ENCODE peak calls at places on chromosomes 4 and X, in eight cellular contexts. One of them, this sample, is unnamed.

GRCh38 chr4:56870927-56871326 is 36.8 kb upstream of the REST start:
- DNase-seq in endothelial cell of umbilical vein: no peak
- DNase-seq in fibroblast of lung: peak; percentile 29
- DNase-seq in adipocyte: peak; percentile 91
- DNase-seq in endodermal cell: no peak
- DNase-seq in neuronal stem cell: no peak
- DNase-seq in neural progenitor cell: no peak
- DNase-seq in GM23248: peak; percentile 48
- DNase-seq in this sample: no peak

GRCh38 chr4:139279723-139280620 is at the start of gene MGARP:
- DNase-seq in endothelial cell of umbilical vein: peak; percentile 73
- DNase-seq in fibroblast of lung: peak; percentile 51
- DNase-seq in adipocyte: peak; percentile 83
- DNase-seq in endodermal cell: peak; percentile 91
- DNase-seq in neuronal stem cell: peak; percentile 54
- DNase-seq in neural progenitor cell: peak; percentile 85
- DNase-seq in GM23248: no peak
- DNase-seq in this sample: no peak

GRCh38 chr4:79964715-79965345 is 108.2 kb downstream of the ANTXR2 start:
- DNase-seq in endothelial cell of umbilical vein: no peak
- DNase-seq in fibroblast of lung: peak; percentile 58
- DNase-seq in adipocyte: no peak
- DNase-seq in endodermal cell: peak; percentile 90
- DNase-seq in neuronal stem cell: peak; percentile 33
- DNase-seq in neural progenitor cell: peak; percentile 69
- DNase-seq in GM23248: no peak
- DNase-seq in this sample: no peak

GRCh38 chr4:106993846-106994245 is 42.3 kb downstream of the DKK2 start:
- DNase-seq in endothelial cell of umbilical vein: no peak
- DNase-seq in fibroblast of lung: peak; percentile 44
- DNase-seq in adipocyte: no peak
- DNase-seq in endodermal cell: no peak
- DNase-seq in neuronal stem cell: no peak
- DNase-seq in neural progenitor cell: no peak
- DNase-seq in GM23248: no peak
- DNase-seq in this sample: no peak

GRCh38 chr4:40334591-40335507 is at the start of gene CHRNA9:
- DNase-seq in endothelial cell of umbilical vein: no peak
- DNase-seq in fibroblast of lung: peak; percentile 50
- DNase-seq in adipocyte: no peak
- DNase-seq in endodermal cell: peak; percentile 73
- DNase-seq in neuronal stem cell: peak; percentile 23
- DNase-seq in neural progenitor cell: peak; percentile 62
- DNase-seq in GM23248: peak; percentile 41
- DNase-seq in this sample: no peak

GRCh38 chrX:102712216-102712966 is at the start of gene GPRASP2:
- DNase-seq in endothelial cell of umbilical vein: peak; percentile 19
- DNase-seq in fibroblast of lung: peak; percentile 23
- DNase-seq in adipocyte: peak; percentile 55
- DNase-seq in endodermal cell: peak; percentile 72
- DNase-seq in neuronal stem cell: peak; percentile 57
- DNase-seq in neural progenitor cell: peak; percentile 66
- DNase-seq in GM23248: peak; percentile 69
- DNase-seq in this sample: no peak

GRCh38 chr4:26568446-26568994 is 15.4 kb upstream of the TBC1D19 start:
- DNase-seq in endothelial cell of umbilical vein: peak; percentile 77
- DNase-seq in fibroblast of lung: peak; percentile 98
- DNase-seq in adipocyte: peak; percentile 93
- DNase-seq in endodermal cell: no peak
- DNase-seq in neuronal stem cell: no peak
- DNase-seq in neural progenitor cell: no peak
- DNase-seq in GM23248: peak; percentile 94
- DNase-seq in this sample: no peak

GRCh38 chrX:53089224-53089842 is 4.6 kb upstream of the KANTR start:
- DNase-seq in endothelial cell of umbilical vein: peak; percentile 49
- DNase-seq in fibroblast of lung: peak; percentile 58
- DNase-seq in adipocyte: peak; percentile 79
- DNase-seq in endodermal cell: no peak
- DNase-seq in neuronal stem cell: no peak
- DNase-seq in neural progenitor cell: peak; percentile 52
- DNase-seq in GM23248: peak; percentile 76
- DNase-seq in this sample: no peak

GRCh38 chrX:101206471-101206870 is 13.1 kb upstream of the DRP2 start:
- DNase-seq in endothelial cell of umbilical vein: peak; percentile 52
- DNase-seq in fibroblast of lung: peak; percentile 33
- DNase-seq in adipocyte: peak; percentile 59
- DNase-seq in endodermal cell: no peak
- DNase-seq in neuronal stem cell: no peak
- DNase-seq in neural progenitor cell: peak; percentile 9
- DNase-seq in GM23248: peak; percentile 60
- DNase-seq in this sample: no peak

GRCh38 chrX:105314468-105314867 is 94.0 kb upstream of the TEX13A start:
- DNase-seq in endothelial cell of umbilical vein: peak; percentile 57
- DNase-seq in fibroblast of lung: peak; percentile 45
- DNase-seq in adipocyte: peak; percentile 70
- DNase-seq in endodermal cell: no peak
- DNase-seq in neuronal stem cell: no peak
- DNase-seq in neural progenitor cell: no peak
- DNase-seq in GM23248: no peak
- DNase-seq in this sample: no peak

GRCh38 chr4:185853841-185854240 is 41.8 kb upstream of the SORBS2 start:
- DNase-seq in endothelial cell of umbilical vein: no peak
- DNase-seq in fibroblast of lung: no peak
- DNase-seq in adipocyte: no peak
- DNase-seq in endodermal cell: no peak
- DNase-seq in neuronal stem cell: no peak
- DNase-seq in neural progenitor cell: no peak
- DNase-seq in GM23248: no peak
- DNase-seq in this sample: no peak

GRCh38 chr4:123561525-123561924 is 164.9 kb downstream of the SPRY1 start:
- DNase-seq in endothelial cell of umbilical vein: no peak
- DNase-seq in fibroblast of lung: no peak
- DNase-seq in adipocyte: no peak
- DNase-seq in endodermal cell: no peak
- DNase-seq in neuronal stem cell: no peak
- DNase-seq in neural progenitor cell: no peak
- DNase-seq in GM23248: no peak
- DNase-seq in this sample: no peak

GRCh38 chr4:16642897-16643296 is 255.5 kb downstream of the LDB2 start:
- DNase-seq in endothelial cell of umbilical vein: no peak
- DNase-seq in fibroblast of lung: no peak
- DNase-seq in adipocyte: no peak
- DNase-seq in endodermal cell: no peak
- DNase-seq in neuronal stem cell: no peak
- DNase-seq in neural progenitor cell: no peak
- DNase-seq in GM23248: no peak
- DNase-seq in this sample: no peak

GRCh38 chrX:12999422-12999821 is 24.5 kb downstream of the TMSB4X start:
- DNase-seq in endothelial cell of umbilical vein: no peak
- DNase-seq in fibroblast of lung: peak; percentile 33
- DNase-seq in adipocyte: no peak
- DNase-seq in endodermal cell: no peak
- DNase-seq in neuronal stem cell: no peak
- DNase-seq in neural progenitor cell: no peak
- DNase-seq in GM23248: no peak
- DNase-seq in this sample: no peak

GRCh38 chrX:50876551-50876950 is 34.0 kb upstream of the BMP15 start:
- DNase-seq in endothelial cell of umbilical vein: no peak
- DNase-seq in fibroblast of lung: no peak
- DNase-seq in adipocyte: no peak
- DNase-seq in endodermal cell: no peak
- DNase-seq in neuronal stem cell: no peak
- DNase-seq in neural progenitor cell: peak; percentile 4
- DNase-seq in GM23248: no peak
- DNase-seq in this sample: no peak

GRCh38 chr4:121736735-121737351 is 28.1 kb downstream of the SMIM43 start:
- DNase-seq in endothelial cell of umbilical vein: peak; percentile 52
- DNase-seq in fibroblast of lung: peak; percentile 56
- DNase-seq in adipocyte: peak; percentile 90
- DNase-seq in endodermal cell: peak; percentile 67
- DNase-seq in neuronal stem cell: peak; percentile 48
- DNase-seq in neural progenitor cell: peak; percentile 62
- DNase-seq in GM23248: peak; percentile 77
- DNase-seq in this sample: no peak

GRCh38 chrX:152958047-152958446 is 35.9 kb downstream of the PNMA5 start:
- DNase-seq in endothelial cell of umbilical vein: no peak
- DNase-seq in fibroblast of lung: peak; percentile 31
- DNase-seq in adipocyte: no peak
- DNase-seq in endodermal cell: no peak
- DNase-seq in neuronal stem cell: no peak
- DNase-seq in neural progenitor cell: no peak
- DNase-seq in GM23248: peak; percentile 7
- DNase-seq in this sample: no peak

GRCh38 chr4:92257931-92258857 is 45.6 kb upstream of the GRID2 start:
- DNase-seq in endothelial cell of umbilical vein: no peak
- DNase-seq in fibroblast of lung: no peak
- DNase-seq in adipocyte: no peak
- DNase-seq in endodermal cell: no peak
- DNase-seq in neuronal stem cell: no peak
- DNase-seq in neural progenitor cell: no peak
- DNase-seq in GM23248: no peak
- DNase-seq in this sample: no peak
- H3K9ac ChIP-seq in endothelial cell of umbilical vein: no peak overlapping the region
- H3K9ac ChIP-seq in fibroblast of lung: no peak overlapping the region
- H3K9ac ChIP-seq in adipocyte: no peak overlapping the region
- H3K9ac ChIP-seq in endodermal cell: no peak overlapping the region
- H3K9ac ChIP-seq in neuronal stem cell: no peak overlapping the region
- H3K9ac ChIP-seq in neural progenitor cell: no peak overlapping the region
- H3K9ac ChIP-seq in GM23248: no peak overlapping the region
- H3K9ac ChIP-seq in this sample: no peak overlapping the region

DNA sequence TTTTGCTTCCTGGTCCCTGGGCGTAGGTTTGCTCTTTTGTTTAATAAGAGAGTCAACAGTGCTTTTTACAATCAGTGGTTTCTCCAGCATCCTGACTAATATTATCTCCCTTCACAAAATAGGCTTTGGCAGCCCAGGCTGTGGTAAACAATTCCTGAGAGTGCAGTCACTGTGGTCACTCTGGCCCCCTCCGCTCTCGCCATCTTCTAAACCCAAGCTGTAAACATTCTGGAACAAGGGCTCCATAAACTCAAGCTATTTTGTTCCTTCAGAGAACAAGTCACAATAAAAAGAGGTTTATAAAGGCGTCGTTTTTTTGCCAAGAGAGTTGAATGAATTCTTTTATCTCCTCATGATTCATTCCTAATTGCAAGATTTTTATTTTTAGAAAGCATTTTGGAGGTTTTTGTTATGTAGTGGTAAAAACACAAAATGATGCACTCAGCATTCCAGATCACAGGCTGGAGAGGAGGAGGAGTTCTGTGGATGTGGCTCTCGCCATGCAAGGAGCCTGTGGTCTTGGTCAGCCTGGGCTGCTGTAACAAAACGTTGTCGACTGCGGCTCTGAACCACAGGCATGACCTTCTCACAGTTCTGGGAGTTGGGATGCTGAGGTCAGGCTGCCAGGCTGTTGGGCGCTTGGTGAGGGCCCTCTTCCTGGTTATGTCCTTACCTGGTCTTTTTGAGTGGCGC is 486.4 kb upstream of the FAT1 start:
- DNase-seq in endothelial cell of umbilical vein: no peak
- DNase-seq in fibroblast of lung: peak; percentile 89
- DNase-seq in adipocyte: peak; percentile 68
- DNase-seq in endodermal cell: no peak
- DNase-seq in neuronal stem cell: no peak
- DNase-seq in neural progenitor cell: no peak
- DNase-seq in GM23248: peak; percentile 78
- DNase-seq in this sample: no peak
- H3K9ac ChIP-seq in endothelial cell of umbilical vein: no peak overlapping the region
- H3K9ac ChIP-seq in fibroblast of lung: no peak overlapping the region
- H3K9ac ChIP-seq in adipocyte: peak overlapping the region; percentile 52
- H3K9ac ChIP-seq in endodermal cell: no peak overlapping the region
- H3K9ac ChIP-seq in neuronal stem cell: no peak overlapping the region
- H3K9ac ChIP-seq in neural progenitor cell: no peak overlapping the region
- H3K9ac ChIP-seq in GM23248: no peak overlapping the region
- H3K9ac ChIP-seq in this sample: no peak overlapping the region

DNA sequence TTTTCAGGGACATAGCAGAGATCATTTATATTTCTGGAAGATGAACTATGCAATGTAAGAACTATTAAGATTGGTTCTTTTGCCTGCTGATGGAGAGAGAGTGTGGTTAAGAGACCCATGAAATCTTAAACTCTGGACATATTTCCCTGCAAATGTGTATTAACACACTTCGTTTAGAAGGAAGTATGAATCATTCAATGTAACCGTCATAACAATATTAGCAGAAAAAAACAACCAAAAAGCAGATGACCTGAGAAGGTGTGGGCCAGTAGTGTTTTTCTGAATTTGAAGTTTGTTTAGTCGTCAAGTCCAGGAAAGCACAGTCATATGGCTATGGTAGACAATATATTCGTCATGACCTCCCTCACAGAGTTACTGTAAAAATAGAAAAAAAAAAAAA is 2.5 kb upstream of the TMPRSS11D start:
- DNase-seq in endothelial cell of umbilical vein: peak; percentile 91
- DNase-seq in fibroblast of lung: peak; percentile 64
- DNase-seq in adipocyte: peak; percentile 44
- DNase-seq in endodermal cell: no peak
- DNase-seq in neuronal stem cell: no peak
- DNase-seq in neural progenitor cell: no peak
- DNase-seq in GM23248: peak; percentile 60
- DNase-seq in this sample: no peak
- H3K9ac ChIP-seq in endothelial cell of umbilical vein: peak overlapping the region; percentile 82
- H3K9ac ChIP-seq in fibroblast of lung: no peak overlapping the region
- H3K9ac ChIP-seq in adipocyte: no peak overlapping the region
- H3K9ac ChIP-seq in endodermal cell: no peak overlapping the region
- H3K9ac ChIP-seq in neuronal stem cell: no peak overlapping the region
- H3K9ac ChIP-seq in neural progenitor cell: no peak overlapping the region
- H3K9ac ChIP-seq in GM23248: peak overlapping the region; percentile 62
- H3K9ac ChIP-seq in this sample: no peak overlapping the region

DNA sequence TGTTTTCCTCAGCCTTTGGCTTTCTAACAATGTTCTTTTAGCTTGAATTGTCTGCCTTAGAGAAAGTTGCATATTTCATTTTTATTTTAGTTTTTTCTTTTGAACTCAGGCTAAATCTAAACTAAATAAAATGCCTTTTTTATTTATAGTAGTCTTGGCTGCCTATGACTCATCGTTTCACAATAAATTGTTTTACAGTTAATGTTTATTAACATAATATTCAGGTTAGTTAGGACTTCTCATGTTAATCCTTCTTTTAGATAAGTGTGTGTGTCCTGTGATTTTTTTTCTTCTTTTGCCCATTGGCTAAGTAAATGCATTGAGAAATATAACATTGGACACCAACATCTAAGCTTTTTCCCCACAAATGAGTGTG is 1.6 kb downstream of the RP2 start:
- DNase-seq in endothelial cell of umbilical vein: no peak
- DNase-seq in fibroblast of lung: no peak
- DNase-seq in adipocyte: peak; percentile 42
- DNase-seq in endodermal cell: no peak
- DNase-seq in neuronal stem cell: no peak
- DNase-seq in neural progenitor cell: no peak
- DNase-seq in GM23248: peak; percentile 50
- DNase-seq in this sample: no peak
- H3K9ac ChIP-seq in endothelial cell of umbilical vein: peak overlapping the region; percentile 72
- H3K9ac ChIP-seq in fibroblast of lung: peak overlapping the region; percentile 7
- H3K9ac ChIP-seq in adipocyte: peak overlapping the region; percentile 90
- H3K9ac ChIP-seq in endodermal cell: peak overlapping the region; percentile 83
- H3K9ac ChIP-seq in neuronal stem cell: no peak overlapping the region
- H3K9ac ChIP-seq in neural progenitor cell: no peak overlapping the region
- H3K9ac ChIP-seq in GM23248: peak overlapping the region; percentile 99
- H3K9ac ChIP-seq in this sample: no peak overlapping the region

GRCh38 chr4:14130551-14130950 is 503.0 kb upstream of the BOD1L1 start:
- DNase-seq in endothelial cell of umbilical vein: no peak
- DNase-seq in fibroblast of lung: peak; percentile 27
- DNase-seq in adipocyte: no peak
- DNase-seq in endodermal cell: no peak
- DNase-seq in neuronal stem cell: no peak
- DNase-seq in neural progenitor cell: no peak
- DNase-seq in GM23248: peak; percentile 68
- DNase-seq in this sample: no peak
- H3K9ac ChIP-seq in endothelial cell of umbilical vein: no peak overlapping the region
- H3K9ac ChIP-seq in fibroblast of lung: no peak overlapping the region
- H3K9ac ChIP-seq in adipocyte: no peak overlapping the region
- H3K9ac ChIP-seq in endodermal cell: no peak overlapping the region
- H3K9ac ChIP-seq in neuronal stem cell: no peak overlapping the region
- H3K9ac ChIP-seq in neural progenitor cell: no peak overlapping the region
- H3K9ac ChIP-seq in GM23248: no peak overlapping the region
- H3K9ac ChIP-seq in this sample: no peak overlapping the region

GRCh38 chr4:87030606-87031441 is 96.0 kb downstream of the AFF1 start:
- DNase-seq in endothelial cell of umbilical vein: peak; percentile 53
- DNase-seq in fibroblast of lung: no peak
- DNase-seq in adipocyte: peak; percentile 43
- DNase-seq in endodermal cell: peak; percentile 75
- DNase-seq in neuronal stem cell: no peak
- DNase-seq in neural progenitor cell: peak; percentile 46
- DNase-seq in GM23248: peak; percentile 61
- DNase-seq in this sample: no peak
- H3K9ac ChIP-seq in endothelial cell of umbilical vein: no peak overlapping the region
- H3K9ac ChIP-seq in fibroblast of lung: no peak overlapping the region
- H3K9ac ChIP-seq in adipocyte: peak overlapping the region; percentile 74
- H3K9ac ChIP-seq in endodermal cell: peak overlapping the region; percentile 73
- H3K9ac ChIP-seq in neuronal stem cell: no peak overlapping the region
- H3K9ac ChIP-seq in neural progenitor cell: no peak overlapping the region
- H3K9ac ChIP-seq in GM23248: peak overlapping the region; percentile 37
- H3K9ac ChIP-seq in this sample: peak overlapping the region; percentile 9